ENCODE peak calls at places on chromosome 16, in five cellular contexts. U is tibial artery; N is effector memory CD4-positive, alpha-beta T cell; K is IMR-90; M is WERI-Rb-1. G is an unnamed sample.

GRCh38 chr16:78097522-78097921 is 1.9 kb upstream of the WWOX start:
- DNase-seq in N (no peak), M (no peak), K (no peak), U (no peak), G (no peak)

GRCh38 chr16:24668481-24669001 is 60.9 kb upstream of the TNRC6A start:
- DNase-seq in K (peak), U (peak), M (no peak), N (no peak), G (peak)

GRCh38 chr16:58563235-58563634 is 47.9 kb downstream of the SETD6 start:
- DNase-seq in K (peak), U (no peak), N (no peak), M (no peak), G (peak)

GRCh38 chr16:85555549-85556455 is 57.3 kb upstream of the GSE1 start:
- DNase-seq in K (no peak), M (peak), U (peak), N (no peak), G (no peak)

GRCh38 chr16:50721549-50722409 is 20.1 kb upstream of the CYLD start:
- DNase-seq in K (no peak), U (no peak), M (no peak), N (no peak), G (no peak)

GRCh38 chr16:15958703-15959348 is 9.4 kb downstream of the ABCC1 start:
- DNase-seq in M (no peak), K (no peak), N (no peak), U (no peak), G (no peak)

GRCh38 chr16:35909351-35909954 is 2450.0 kb downstream of the TP53TG3F start:
- DNase-seq in U (no peak), N (no peak), K (no peak), M (no peak), G (no peak)

GRCh38 chr16:19375561-19376158 is 42.0 kb upstream of the TMC5 start:
- DNase-seq in U (no peak), N (no peak), M (peak), K (peak), G (peak)

GRCh38 chr16:6905601-6906000 is 427.0 kb upstream of the RBFOX1 start:
- DNase-seq in U (no peak), K (no peak), N (no peak), M (no peak), G (no peak)

GRCh38 chr16:57544129-57544653 is 1.7 kb downstream of the ADGRG5 start:
- DNase-seq in M (no peak), N (no peak), U (no peak), K (no peak), G (no peak)

GRCh38 chr16:58433569-58433951 is 41.3 kb downstream of the GINS3 start:
- DNase-seq in N (no peak), M (no peak), K (no peak), U (no peak), G (no peak)

GRCh38 chr16:11738742-11739544 is 3.7 kb downstream of the TXNDC11 start:
- DNase-seq in U (no peak), N (no peak), M (no peak), K (no peak), G (no peak)

GRCh38 chr16:24748242-24748641 is 18.8 kb downstream of the TNRC6A start:
- DNase-seq in K (peak), U (peak), N (no peak), M (no peak), G (peak)

GRCh38 chr16:21300309-21301167 is 22.4 kb upstream of the CRYM start:
- DNase-seq in N (no peak), K (peak), U (peak), M (peak), G (peak)

GRCh38 chr16:20850981-20851380 is 44.7 kb downstream of the REXO5 start:
- DNase-seq in M (peak), N (no peak), U (no peak), K (peak), G (no peak)

GRCh38 chr16:17483266-17483864 is 12.6 kb upstream of the XYLT1 start:
- DNase-seq in N (no peak), M (no peak), K (no peak), U (no peak), G (no peak)

GRCh38 chr16:61862221-61862620 is 174.0 kb downstream of the CDH8 start:
- DNase-seq in N (no peak), M (no peak), K (no peak), U (no peak), G (no peak)

GRCh38 chr16:24540575-24541240 is 1.3 kb downstream of the RBBP6 start:
- DNase-seq in K (peak), M (no peak), N (no peak), U (no peak), G (no peak)

GRCh38 chr16:66930189-66930588 is 4.0 kb downstream of the CIAO2B start:
- DNase-seq in K (peak), U (no peak), N (no peak), M (peak), G (no peak)

GRCh38 chr16:31493506-31494125 is 10.7 kb downstream of the SLC5A2 start:
- DNase-seq in M (no peak), U (no peak), K (no peak), N (no peak), G (no peak)

GRCh38 chr16:71637398-71637797 is 11.4 kb downstream of the MARVELD3 start:
- DNase-seq in N (no peak), K (peak), U (no peak), M (no peak), G (peak)

GRCh38 chr16:10770907-10771306 is 27.3 kb downstream of the NUBP1 start:
- DNase-seq in U (no peak), M (no peak), K (no peak), N (no peak), G (peak)

GRCh38 chr16:30786936-30787612 is at the start of gene ZNF629:
- DNase-seq in U (peak), M (peak), K (peak), N (no peak), G (no peak)

GRCh38 chr16:57156351-57156703 is 29.5 kb downstream of the PSME3IP1 start:
- DNase-seq in U (no peak), M (no peak), N (no peak), K (no peak), G (no peak)

GRCh38 chr16:5001571-5001970 is 32.2 kb downstream of the NAGPA start:
- DNase-seq in U (no peak), K (no peak), M (no peak), N (no peak), G (no peak)

GRCh38 chr16:88454315-88455057 is 1.4 kb downstream of the ZFPM1 start:
- DNase-seq in K (no peak), N (no peak), U (no peak), M (no peak), G (no peak)

GRCh38 chr16:46688101-46688656 is 799 bp downstream of the VPS35 start:
- DNase-seq in M (no peak), U (peak), K (peak), N (no peak), G (no peak)

GRCh38 chr16:31351937-31352315 is 3.0 kb upstream of the ITGAX start:
- DNase-seq in K (no peak), M (no peak), N (no peak), U (no peak), G (no peak)

GRCh38 chr16:11585460-11586374 is 1.0 kb downstream of the LITAF start:
- DNase-seq in K (peak), N (no peak), U (peak), M (no peak), G (no peak)

GRCh38 chr16:3377917-3378316 is 22.2 kb downstream of the OR2C1 start:
- DNase-seq in K (no peak), N (no peak), U (no peak), M (no peak), G (no peak)

GRCh38 chr16:3388325-3388724 is 12.5 kb downstream of the ZSCAN32 start:
- DNase-seq in U (no peak), N (no peak), M (no peak), K (no peak), G (no peak)

GRCh38 chr16:3383045-3383448 is 17.8 kb downstream of the ZSCAN32 start:
- DNase-seq in U (no peak), N (no peak), M (no peak), K (no peak), G (no peak)
- H3K4me3 ChIP-seq in U (no peak), N (no peak), M (no peak), K (no peak), G (no peak)

GRCh38 chr16:13171313-13171712 is 269.9 kb downstream of the SHISA9 start:
- DNase-seq in K (no peak), U (no peak), M (no peak), N (no peak), G (no peak)
- H3K4me3 ChIP-seq in K (no peak), U (no peak), M (no peak), N (no peak), G (no peak)

DNA sequence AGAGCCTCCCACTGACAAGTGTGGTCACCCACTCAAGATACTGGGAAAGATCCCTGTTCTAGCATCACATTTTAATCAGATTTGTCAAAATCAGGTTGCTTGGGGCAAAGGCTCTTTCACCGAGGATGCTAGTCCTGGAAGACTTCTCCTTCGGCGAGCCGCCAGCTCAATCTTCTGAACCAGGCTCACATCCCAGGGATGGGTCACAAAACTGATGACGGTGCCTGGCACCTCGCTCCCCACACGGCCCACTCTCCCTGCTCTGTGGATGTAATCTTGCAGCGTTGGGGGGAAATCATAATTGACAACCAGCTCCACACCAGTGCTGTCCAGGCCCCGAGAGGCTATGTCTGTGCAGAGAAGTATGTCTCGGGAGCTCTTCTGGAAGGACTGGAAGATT is 1.5 kb downstream of the DDX28 start:
- DNase-seq in M (no peak), K (no peak), N (no peak), U (no peak), G (no peak)
- H3K4me3 ChIP-seq in M (no peak), K (no peak), N (no peak), U (no peak), G (no peak)

GRCh38 chr16:3027983-3028715 is 4.3 kb downstream of the THOC6 start:
- DNase-seq in M (peak), K (peak), N (peak), U (peak), G (peak)

GRCh38 chr16:3030872-3031212 is 5.9 kb downstream of the BICDL2 start:
- DNase-seq in U (no peak), K (no peak), N (no peak), M (no peak), G (no peak)

GRCh38 chr16:3028716-3029319 is 5.0 kb downstream of the THOC6 start:
- DNase-seq in K (no peak), U (no peak), M (peak), N (no peak), G (no peak)

GRCh38 chr16:3030128-3030871 is 6.4 kb downstream of the BICDL2 start:
- DNase-seq in U (no peak), M (no peak), K (no peak), N (no peak), G (no peak)

DNA sequence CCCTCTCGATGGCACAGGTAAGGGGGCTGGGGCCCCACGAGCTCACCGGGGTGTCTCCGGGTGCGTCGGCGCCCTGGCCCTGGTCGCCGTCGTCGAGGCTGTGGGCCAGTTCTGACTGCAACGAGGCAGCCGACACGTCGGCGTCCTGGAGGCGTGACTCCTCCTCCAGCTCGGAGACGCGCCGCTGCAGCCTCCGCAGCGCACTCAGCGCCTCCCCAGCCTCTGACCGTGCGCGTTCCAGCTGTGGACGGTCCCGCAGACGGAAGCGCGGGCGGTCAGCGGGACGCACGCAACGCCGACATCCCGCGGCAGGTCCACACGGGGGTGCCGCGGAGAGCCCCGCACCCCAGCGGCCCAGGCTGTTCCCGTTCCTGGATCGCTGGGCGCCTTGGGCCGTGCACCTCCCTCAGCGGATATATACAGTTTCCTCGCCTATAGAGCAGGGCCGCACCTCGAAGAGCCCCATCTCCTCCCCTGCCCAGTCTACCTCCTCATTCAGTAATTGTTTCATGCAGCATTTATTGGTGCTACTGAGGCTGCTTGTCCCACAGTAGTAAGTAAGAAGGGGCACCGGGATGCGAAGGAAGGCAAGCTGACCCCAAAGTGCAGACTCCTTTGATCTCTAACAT is 5.8 kb downstream of the THOC6 start:
- DNase-seq in M (no peak), U (no peak), K (peak), N (no peak), G (no peak)
- H3K4me3 ChIP-seq in M (peak), U (no peak), K (no peak), N (peak), G (peak)

GRCh38 chr16:86733526-86734254 is 155.3 kb downstream of the FOXL1 start:
- DNase-seq in N (no peak), M (no peak), U (no peak), K (no peak), G (no peak)

GRCh38 chr16:86727131-86727530 is 148.8 kb downstream of the FOXL1 start:
- DNase-seq in M (no peak), N (no peak), K (no peak), U (no peak), G (no peak)

GRCh38 chr16:86732621-86733297 is 154.4 kb downstream of the FOXL1 start:
- DNase-seq in M (no peak), K (peak), N (no peak), U (no peak), G (no peak)

GRCh38 chr16:86730086-86730485 is 151.7 kb downstream of the FOXL1 start:
- DNase-seq in K (no peak), N (no peak), M (no peak), U (no peak), G (no peak)

GRCh38 chr16:86730597-86730996 is 152.2 kb downstream of the FOXL1 start:
- DNase-seq in K (no peak), M (no peak), U (no peak), N (no peak), G (no peak)
- H3K4me3 ChIP-seq in K (no peak), M (no peak), U (no peak), N (no peak), G (no peak)

GRCh38 chr16:28062261-28063046 is 1.1 kb downstream of the GSG1L start:
- DNase-seq in M (peak), U (no peak), N (no peak), K (no peak), G (no peak)
- H3K4me3 ChIP-seq in M (peak), U (peak), N (no peak), K (no peak), G (no peak)

DNA sequence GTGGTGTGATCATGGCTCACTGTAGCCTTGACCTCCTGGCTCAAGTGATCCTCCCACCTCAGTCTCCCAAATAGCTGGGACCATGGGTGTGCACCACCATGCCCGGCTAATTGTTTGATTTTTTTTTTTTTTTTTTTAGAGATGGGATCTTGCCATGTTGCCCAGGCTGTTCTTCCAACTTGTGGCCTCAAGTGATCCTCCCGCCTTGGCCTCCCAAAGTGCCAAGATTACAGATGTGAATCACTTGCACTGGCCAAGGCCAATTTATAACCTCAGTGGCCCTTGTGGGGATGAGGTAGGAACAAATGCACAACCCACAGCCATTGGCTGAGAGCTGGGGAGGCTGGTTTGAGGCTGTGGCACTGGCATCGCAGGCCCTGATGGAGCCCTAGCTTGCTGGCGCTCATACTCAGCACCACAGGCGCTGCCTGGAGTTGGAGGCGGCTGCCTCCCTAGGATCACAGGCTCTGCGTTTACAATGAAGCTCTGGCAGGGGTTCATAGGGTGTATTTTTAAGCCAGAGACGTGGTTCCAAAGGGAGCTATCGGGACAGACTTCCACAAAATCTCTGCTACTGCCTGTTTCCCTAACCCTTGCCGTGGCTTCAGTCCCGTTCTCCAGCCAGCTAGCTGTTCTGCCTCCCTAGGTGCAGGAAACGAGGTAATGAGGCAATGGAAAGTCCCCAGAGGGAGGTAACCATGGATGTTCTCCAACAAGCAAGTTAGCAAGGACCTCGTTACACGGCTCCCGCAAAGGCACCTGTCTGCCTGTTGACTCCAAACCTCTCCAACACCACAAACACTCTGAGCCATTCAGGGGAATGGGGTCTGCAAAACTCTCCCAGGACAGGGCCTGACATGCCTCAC is 2.9 kb downstream of the ABCA3 start:
- DNase-seq in U (no peak), N (no peak), K (no peak), M (no peak), G (no peak)
- H3K4me3 ChIP-seq in U (no peak), N (no peak), K (no peak), M (no peak), G (no peak)

DNA sequence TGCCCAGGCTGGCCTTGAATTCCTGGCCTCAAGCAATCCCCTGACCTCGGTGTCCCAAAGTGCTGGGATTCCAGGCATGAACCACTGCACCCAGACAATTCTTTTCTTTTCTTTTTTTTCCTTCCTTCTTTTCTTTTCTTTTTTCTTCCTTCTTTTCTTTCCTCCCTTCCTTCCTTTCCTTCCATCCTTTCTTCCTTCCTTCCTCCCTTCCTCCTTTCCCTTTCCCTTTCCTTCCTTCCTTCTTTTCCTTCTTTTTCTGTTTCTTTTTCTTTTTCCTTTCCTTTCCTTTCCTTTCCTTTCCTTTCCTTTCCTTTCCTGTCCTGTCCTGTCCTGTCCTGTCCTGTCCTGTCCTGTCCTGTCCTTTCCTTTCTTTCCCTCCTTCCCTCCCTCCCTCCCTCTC is 44.6 kb downstream of the PLCG2 start:
- DNase-seq in U (no peak), N (no peak), K (no peak), M (no peak), G (no peak)
- H3K4me3 ChIP-seq in U (no peak), N (no peak), K (no peak), M (no peak), G (no peak)

GRCh38 chr16:75506567-75506966 is 11.3 kb upstream of the CHST6 start:
- DNase-seq in N (no peak), U (peak), K (peak), M (no peak), G (peak)
- H3K4me3 ChIP-seq in N (no peak), U (no peak), K (no peak), M (no peak), G (no peak)

DNA sequence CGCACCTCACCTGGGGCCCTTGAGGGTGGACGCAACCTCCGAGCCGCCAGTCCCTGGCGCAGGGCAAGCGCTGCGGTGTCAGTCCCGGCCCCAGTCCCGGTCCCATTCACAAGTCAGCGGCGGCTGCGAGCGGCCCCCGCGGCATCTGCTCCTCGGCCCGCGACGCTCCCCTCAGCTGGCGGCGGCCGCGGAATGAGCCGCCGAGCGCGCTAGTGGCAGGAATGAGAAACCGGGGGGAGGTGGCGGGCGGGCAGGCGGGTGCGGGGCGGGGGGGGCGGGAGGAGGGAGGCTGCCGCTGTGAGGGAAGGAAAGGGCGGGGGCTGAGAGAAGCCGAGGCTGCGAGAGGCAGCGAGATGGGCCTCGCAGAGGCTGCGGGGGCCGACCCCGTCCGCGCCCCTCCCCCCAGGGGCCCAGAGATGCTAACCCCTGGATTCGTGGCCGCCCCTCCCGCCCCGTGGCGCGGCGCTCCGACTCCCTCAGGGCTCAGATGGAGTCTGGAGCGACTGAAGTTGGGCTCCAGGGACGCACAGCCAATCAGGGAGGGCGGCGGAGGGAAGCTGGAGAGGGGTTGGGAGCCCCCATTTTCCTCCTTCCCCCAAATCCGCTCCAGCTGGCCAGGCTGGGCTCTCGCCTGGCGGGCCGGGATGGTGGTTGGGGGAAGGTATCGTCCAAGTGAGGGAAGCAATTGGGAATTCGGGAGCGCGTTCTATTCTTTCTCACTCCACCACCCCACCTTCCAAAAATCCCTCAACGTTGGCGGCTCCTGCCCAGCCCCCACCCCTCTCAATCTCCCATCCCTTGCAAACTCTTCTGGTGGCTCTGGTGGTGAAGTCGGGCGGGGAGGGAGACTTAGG is at the start of gene CDH11:
- DNase-seq in M (peak), N (no peak), U (peak), K (peak), G (peak)
- H3K4me3 ChIP-seq in M (peak), N (no peak), U (peak), K (peak), G (peak)